ENCODE peak calls at places on chromosomes 5 and 9, in eight cellular contexts. T is HepG2, Y is IMR-90, X is MM.1S, O is mammary epithelial cell, D is PC-3, S is fibroblast of lung, F is hepatocyte. G is an unnamed sample.

GRCh38 chr9:137426018-137426681 is 3.0 kb downstream of the NOXA1 start:
- DNase-seq in X (no peak), O (no peak), T (no peak), F (no peak), S (no peak), Y (no peak), D (no peak), G (no peak)

GRCh38 chr5:141832131-141832530 is 46.1 kb downstream of the PCDH1 start:
- DNase-seq in O (peak), S (no peak), Y (no peak), D (no peak), F (no peak), X (no peak), T (no peak), G (no peak)

GRCh38 chr5:98913911-98914310 is 14.9 kb downstream of the CHD1 start:
- DNase-seq in S (no peak), T (no peak), O (no peak), D (no peak), X (no peak), Y (no peak), F (no peak), G (no peak)

GRCh38 chr9:134040831-134041648 is 15.8 kb downstream of the BRD3OS start:
- DNase-seq in S (no peak), O (no peak), T (no peak), X (no peak), F (no peak), D (no peak), Y (no peak), G (no peak)

GRCh38 chr5:13664377-13664776 is 280.1 kb downstream of the DNAH5 start:
- DNase-seq in Y (peak), S (peak), F (no peak), X (no peak), O (peak), D (peak), T (no peak), G (peak)

GRCh38 chr9:99166149-99166548 is 55.6 kb downstream of the ALG2 start:
- DNase-seq in F (no peak), D (no peak), T (no peak), S (no peak), Y (no peak), X (no peak), O (no peak), G (no peak)

GRCh38 chr5:36874465-36874864 is 2.1 kb upstream of the NIPBL start:
- DNase-seq in X (no peak), S (no peak), D (no peak), F (no peak), T (no peak), Y (no peak), O (peak), G (no peak)

GRCh38 chr9:5563886-5564285 is 53.6 kb downstream of the PDCD1LG2 start:
- DNase-seq in T (no peak), D (peak), S (no peak), O (peak), F (no peak), X (no peak), Y (peak), G (peak)

GRCh38 chr5:68252678-68253520 is 37.3 kb downstream of the PIK3R1 start:
- DNase-seq in Y (peak), X (peak), F (peak), D (peak), O (peak), S (peak), T (peak), G (peak)

GRCh38 chr9:101486693-101487442 is 46.8 kb upstream of the RNF20 start:
- DNase-seq in T (no peak), O (peak), Y (peak), X (no peak), S (peak), D (no peak), F (peak), G (peak)

GRCh38 chr5:23412011-23412410 is 95.4 kb upstream of the PRDM9 start:
- DNase-seq in X (no peak), D (peak), S (peak), F (no peak), Y (no peak), O (peak), T (no peak), G (no peak)

GRCh38 chr5:144484124-144484897 is 313.6 kb downstream of the KCTD16 start:
- DNase-seq in F (peak), S (peak), Y (peak), O (peak), X (no peak), T (no peak), D (peak), G (peak)

DNA sequence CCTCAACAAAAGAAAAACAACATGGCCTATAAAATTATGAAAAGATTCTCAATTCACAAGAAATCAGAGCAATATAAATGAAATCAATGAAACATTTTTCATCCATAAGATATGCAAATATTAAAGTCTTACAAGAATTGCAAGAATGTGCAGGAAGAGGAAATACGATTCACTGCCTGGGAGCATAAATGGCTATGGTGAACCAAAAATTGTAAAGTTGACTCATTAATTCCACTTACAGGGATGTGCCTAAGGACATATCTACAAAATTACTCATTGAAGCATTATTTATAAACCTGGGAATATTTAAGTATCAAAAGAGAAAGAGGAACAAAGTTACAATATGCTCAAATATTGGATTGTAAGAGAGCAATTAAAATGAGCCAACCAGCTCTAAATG is 6.9 kb upstream of the NIPSNAP3A start:
- DNase-seq in X (no peak), Y (peak), T (no peak), O (peak), F (no peak), S (no peak), D (peak), G (peak)
- H2AFZ ChIP-seq in X (no peak), Y (no peak), T (no peak), O (no peak), F (no peak), S (peak), D (peak), G (no peak)

DNA sequence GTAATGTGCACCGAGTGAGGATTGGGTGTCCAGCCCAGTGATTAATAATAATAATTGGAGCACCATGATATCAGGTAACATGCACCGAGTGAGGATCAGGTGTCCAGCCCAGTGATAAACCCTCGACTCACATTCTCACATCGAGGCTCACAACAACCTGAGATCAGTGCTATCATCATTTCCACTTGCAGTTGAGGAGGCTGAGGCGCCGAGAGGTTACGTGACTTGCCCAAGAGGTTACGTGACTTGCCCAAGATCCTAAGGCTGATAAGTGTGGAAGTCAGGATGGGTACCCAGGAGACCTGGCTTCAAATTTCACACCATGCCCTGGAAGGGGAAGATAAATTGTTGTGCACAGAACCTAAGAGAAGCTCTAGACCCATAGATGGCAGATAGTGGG is 189.4 kb downstream of the MED10 start:
- DNase-seq in F (no peak), X (no peak), O (no peak), S (no peak), Y (no peak), T (no peak), D (no peak), G (no peak)
- H2AFZ ChIP-seq in F (no peak), X (no peak), O (no peak), S (no peak), Y (no peak), T (no peak), D (no peak), G (no peak)

GRCh38 chr5:73299665-73300435 is 126.9 kb downstream of the TMEM174 start:
- DNase-seq in S (peak), X (no peak), O (no peak), Y (peak), D (no peak), F (no peak), T (no peak), G (no peak)

GRCh38 chr5:73299017-73299630 is 126.1 kb downstream of the TMEM174 start:
- DNase-seq in F (peak), O (peak), X (no peak), Y (no peak), T (no peak), S (peak), D (peak), G (no peak)

GRCh38 chr5:73296772-73297171 is 123.8 kb downstream of the TMEM174 start:
- DNase-seq in Y (peak), T (no peak), X (no peak), O (peak), D (peak), S (peak), F (no peak), G (peak)

GRCh38 chr5:73297430-73297829 is 124.4 kb downstream of the TMEM174 start:
- DNase-seq in X (no peak), O (no peak), D (no peak), S (no peak), T (no peak), Y (no peak), F (no peak), G (no peak)

GRCh38 chr5:73298251-73299016 is 125.4 kb downstream of the TMEM174 start:
- DNase-seq in F (no peak), S (peak), Y (peak), O (peak), T (no peak), X (no peak), D (no peak), G (no peak)
- H2AFZ ChIP-seq in F (peak), S (no peak), Y (peak), O (no peak), T (no peak), X (no peak), D (peak), G (peak)

GRCh38 chr9:97579914-97580313 is 53.3 kb downstream of the TSTD2 start:
- DNase-seq in T (no peak), Y (no peak), S (no peak), F (no peak), X (no peak), O (no peak), D (no peak), G (no peak)
- H2AFZ ChIP-seq in T (no peak), Y (no peak), S (no peak), F (no peak), X (no peak), O (no peak), D (no peak), G (no peak)

GRCh38 chr5:176693477-176693851 is 46.2 kb downstream of the TSPAN17 start:
- DNase-seq in T (no peak), S (no peak), O (peak), Y (no peak), D (no peak), X (no peak), F (no peak), G (no peak)
- H2AFZ ChIP-seq in T (no peak), S (no peak), O (no peak), Y (no peak), D (no peak), X (no peak), F (no peak), G (no peak)

G was measured in astrocyte.